ENCODE peak calls at places on chromosomes 2 and 18, in four cellular contexts. One of them, this sample, is unnamed. For H3K79me2, the result is how much of the 10 kb centered on the place peaks cover.

GRCh38 chr18:60421356-60422118 is 49.0 kb upstream of the MC4R start:
- DNase-seq in fibroblast of lung: peak
- DNase-seq in GM23248: peak
- DNase-seq in mesendoderm: no peak
- DNase-seq in this sample: no peak

GRCh38 chr2:191638079-191638801 is 39.7 kb upstream of the NABP1 start:
- DNase-seq in fibroblast of lung: peak
- DNase-seq in GM23248: no peak
- DNase-seq in mesendoderm: peak
- DNase-seq in this sample: no peak

GRCh38 chr2:195319112-195319460 is 337.9 kb upstream of the SLC39A10 start:
- DNase-seq in GM23248: peak
- DNase-seq in fibroblast of lung: peak
- DNase-seq in mesendoderm: peak
- DNase-seq in this sample: no peak

GRCh38 chr2:49770919-49771318 is 616.6 kb upstream of the FSHR start:
- DNase-seq in mesendoderm: peak
- DNase-seq in fibroblast of lung: peak
- DNase-seq in GM23248: peak
- DNase-seq in this sample: peak

GRCh38 chr18:42298744-42299685 is 344.0 kb downstream of the PIK3C3 start:
- DNase-seq in mesendoderm: peak
- DNase-seq in GM23248: peak
- DNase-seq in fibroblast of lung: peak
- DNase-seq in this sample: no peak

GRCh38 chr18:9547767-9548166 is 66.6 kb downstream of the PPP4R1 start:
- DNase-seq in fibroblast of lung: no peak
- DNase-seq in mesendoderm: no peak
- DNase-seq in GM23248: no peak
- DNase-seq in this sample: no peak

GRCh38 chr2:95297639-95298395 is 670 bp downstream of the KCNIP3 start:
- DNase-seq in mesendoderm: no peak
- DNase-seq in fibroblast of lung: no peak
- DNase-seq in GM23248: no peak
- DNase-seq in this sample: no peak

GRCh38 chr2:112706170-112706664 is 14.6 kb upstream of the NT5DC4 start:
- DNase-seq in fibroblast of lung: peak
- DNase-seq in mesendoderm: peak
- DNase-seq in GM23248: peak
- DNase-seq in this sample: peak

GRCh38 chr18:46672062-46672970 is 15.3 kb upstream of the LOXHD1 start:
- DNase-seq in fibroblast of lung: peak
- DNase-seq in mesendoderm: peak
- DNase-seq in GM23248: peak
- DNase-seq in this sample: no peak

GRCh38 chr2:109265953-109266352 is 136.9 kb downstream of the SH3RF3 start:
- DNase-seq in GM23248: no peak
- DNase-seq in mesendoderm: no peak
- DNase-seq in fibroblast of lung: no peak
- DNase-seq in this sample: no peak

GRCh38 chr18:3604260-3604625 is 154.3 kb downstream of the TGIF1 start:
- DNase-seq in GM23248: no peak
- DNase-seq in mesendoderm: no peak
- DNase-seq in fibroblast of lung: no peak
- DNase-seq in this sample: no peak

GRCh38 chr2:59276033-59276432 is 1034.9 kb upstream of the FANCL start:
- DNase-seq in GM23248: no peak
- DNase-seq in mesendoderm: peak
- DNase-seq in fibroblast of lung: no peak
- DNase-seq in this sample: no peak

GRCh38 chr18:23573948-23574431 is 12.3 kb downstream of the NPC1 start:
- DNase-seq in GM23248: peak
- DNase-seq in fibroblast of lung: peak
- DNase-seq in mesendoderm: peak
- DNase-seq in this sample: peak

GRCh38 chr18:45197526-45197970 is 417.7 kb upstream of the SLC14A2 start:
- DNase-seq in GM23248: peak
- DNase-seq in fibroblast of lung: peak
- DNase-seq in mesendoderm: no peak
- DNase-seq in this sample: no peak

GRCh38 chr2:45293182-45293581 is 283.9 kb upstream of the SIX2 start:
- DNase-seq in fibroblast of lung: peak
- DNase-seq in GM23248: peak
- DNase-seq in mesendoderm: no peak
- DNase-seq in this sample: no peak

GRCh38 chr2:120150040-120150482 is 73.1 kb downstream of the TMEM185B start:
- DNase-seq in mesendoderm: no peak
- DNase-seq in fibroblast of lung: no peak
- DNase-seq in GM23248: no peak
- DNase-seq in this sample: no peak

GRCh38 chr2:120142528-120143261 is 80.5 kb downstream of the TMEM185B start:
- DNase-seq in fibroblast of lung: no peak
- DNase-seq in mesendoderm: no peak
- DNase-seq in GM23248: no peak
- DNase-seq in this sample: no peak

GRCh38 chr2:120149406-120149805 is 73.8 kb downstream of the TMEM185B start:
- DNase-seq in GM23248: no peak
- DNase-seq in fibroblast of lung: no peak
- DNase-seq in mesendoderm: no peak
- DNase-seq in this sample: no peak

GRCh38 chr2:120148229-120148628 is 75.0 kb downstream of the TMEM185B start:
- DNase-seq in fibroblast of lung: no peak
- DNase-seq in mesendoderm: no peak
- DNase-seq in GM23248: no peak
- DNase-seq in this sample: no peak

DNA sequence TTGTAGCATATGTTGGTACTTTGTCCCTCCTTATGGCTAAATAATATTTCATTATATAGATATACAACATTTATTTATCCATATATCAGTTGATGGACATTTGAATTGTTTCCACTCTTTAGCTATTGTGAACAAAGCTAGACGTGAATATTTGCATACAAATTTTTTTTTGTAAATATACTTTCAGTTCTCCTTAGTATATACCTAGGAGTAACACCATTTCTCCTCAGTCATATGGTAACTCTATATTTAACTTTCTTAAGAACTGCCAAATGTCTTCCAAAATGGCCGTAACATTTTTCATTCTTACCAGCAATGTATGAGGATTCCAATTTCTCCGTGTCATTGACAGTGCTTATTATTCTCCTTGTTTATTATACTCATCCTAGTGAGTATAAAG is 74.5 kb downstream of the TMEM185B start:
- DNase-seq in GM23248: no peak
- DNase-seq in mesendoderm: no peak
- DNase-seq in fibroblast of lung: no peak
- DNase-seq in this sample: no peak
- H3K79me2 ChIP-seq in GM23248: under half
- H3K79me2 ChIP-seq in mesendoderm: under half
- H3K79me2 ChIP-seq in fibroblast of lung: under half
- H3K79me2 ChIP-seq in this sample: under half

GRCh38 chr2:101818531-101819451 is 121.3 kb downstream of the MAP4K4 start:
- DNase-seq in GM23248: peak
- DNase-seq in fibroblast of lung: peak
- DNase-seq in mesendoderm: no peak
- DNase-seq in this sample: no peak

GRCh38 chr2:101821828-101822458 is 124.4 kb downstream of the MAP4K4 start:
- DNase-seq in GM23248: no peak
- DNase-seq in fibroblast of lung: no peak
- DNase-seq in mesendoderm: no peak
- DNase-seq in this sample: no peak

GRCh38 chr2:101823347-101823791 is 125.9 kb downstream of the MAP4K4 start:
- DNase-seq in GM23248: peak
- DNase-seq in fibroblast of lung: peak
- DNase-seq in mesendoderm: peak
- DNase-seq in this sample: no peak

GRCh38 chr2:101820519-101820918 is 123.0 kb downstream of the MAP4K4 start:
- DNase-seq in GM23248: peak
- DNase-seq in fibroblast of lung: peak
- DNase-seq in mesendoderm: peak
- DNase-seq in this sample: no peak

DNA sequence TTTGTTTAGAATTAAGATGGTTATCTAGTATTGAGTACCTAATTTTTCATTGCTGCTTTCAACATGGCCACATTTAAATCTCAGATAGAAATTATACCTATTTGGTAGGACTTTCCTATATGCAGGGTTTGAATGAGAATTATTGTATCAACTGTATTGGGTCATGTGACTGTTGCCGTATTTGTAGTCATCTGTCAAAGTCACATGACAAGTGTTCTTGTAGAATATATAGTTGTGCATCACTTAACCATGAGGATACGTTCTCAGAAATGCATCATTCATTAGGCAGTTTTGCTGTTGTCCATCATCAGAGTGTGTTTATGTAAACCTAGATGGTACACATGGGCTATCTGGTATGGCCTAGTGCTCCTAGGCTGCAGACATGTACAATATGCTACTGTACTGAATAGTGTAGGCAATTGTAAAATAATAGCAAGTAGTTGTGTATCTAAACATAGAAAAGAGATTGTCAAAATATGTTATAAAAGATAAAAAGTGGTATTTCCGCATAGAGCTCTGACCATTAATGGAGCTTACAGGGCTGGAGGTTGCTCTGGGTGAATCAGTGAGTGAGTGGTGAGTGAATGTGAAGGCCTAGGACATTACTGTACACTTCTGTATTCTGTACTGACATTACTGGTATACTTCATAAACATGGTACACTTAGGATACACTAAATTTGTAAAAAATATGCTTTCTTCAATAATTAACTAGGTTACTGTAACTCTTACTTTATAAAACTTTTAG is 123.7 kb downstream of the MAP4K4 start:
- DNase-seq in fibroblast of lung: peak
- DNase-seq in mesendoderm: no peak
- DNase-seq in GM23248: peak
- DNase-seq in this sample: no peak
- H3K79me2 ChIP-seq in fibroblast of lung: half or more
- H3K79me2 ChIP-seq in mesendoderm: under half
- H3K79me2 ChIP-seq in GM23248: half or more
- H3K79me2 ChIP-seq in this sample: half or more

DNA sequence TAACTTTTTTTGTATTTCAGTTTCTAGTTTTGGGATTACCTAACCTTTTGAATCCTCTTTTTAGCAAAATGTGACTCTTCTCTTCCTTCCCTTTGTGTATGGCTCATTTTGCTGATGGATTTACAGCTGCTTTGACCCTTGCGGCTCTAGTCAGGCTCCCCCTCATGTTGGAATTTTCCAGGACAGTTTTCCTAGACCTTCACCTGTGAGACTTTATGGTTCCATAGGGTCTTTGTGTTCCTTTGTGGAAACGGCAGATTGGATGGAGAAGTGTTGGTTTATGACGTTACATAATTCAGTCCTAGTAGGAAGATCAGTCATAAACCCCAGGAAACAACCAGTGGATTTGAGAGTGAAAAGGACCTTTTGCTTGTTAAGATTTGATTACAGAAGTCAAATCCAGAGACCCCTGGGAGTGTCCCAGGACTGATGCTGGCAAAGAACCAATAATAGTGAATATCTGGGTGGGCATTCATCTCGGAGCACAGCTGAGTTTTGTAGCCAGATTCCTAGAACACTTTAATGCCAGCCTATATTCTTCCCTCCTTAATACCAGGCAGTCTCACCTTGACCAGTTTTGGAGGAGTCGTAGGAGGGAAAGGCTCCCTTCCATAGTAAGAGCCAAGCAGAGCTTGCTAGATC is 42.7 kb downstream of the SOCS6 start:
- DNase-seq in fibroblast of lung: no peak
- DNase-seq in GM23248: no peak
- DNase-seq in mesendoderm: no peak
- DNase-seq in this sample: no peak
- H3K79me2 ChIP-seq in fibroblast of lung: under half
- H3K79me2 ChIP-seq in GM23248: half or more
- H3K79me2 ChIP-seq in mesendoderm: under half
- H3K79me2 ChIP-seq in this sample: under half

GRCh38 chr2:100833330-100833729 is 13.4 kb downstream of the NPAS2 start:
- DNase-seq in GM23248: no peak
- DNase-seq in mesendoderm: no peak
- DNase-seq in fibroblast of lung: no peak
- DNase-seq in this sample: no peak
- H3K79me2 ChIP-seq in GM23248: under half
- H3K79me2 ChIP-seq in mesendoderm: under half
- H3K79me2 ChIP-seq in fibroblast of lung: under half
- H3K79me2 ChIP-seq in this sample: under half